ENCODE peak calls at places on chromosomes 4 and X, in nine cellular contexts. H is GM12878, Z is PC-3, A is pancreas, W is kidney epithelial cell, E is IMR-90, C is esophagus muscularis mucosa, Y is neural progenitor cell, U is colonic mucosa. X is an unnamed sample.

GRCh38 chr4:55509272-55509671 is 37.4 kb downstream of the CLOCK start:
- DNase-seq in Z (no peak), H (no peak), A (no peak), E (peak; percentile 27), Y (no peak), W (no peak), U (no peak), C (no peak), X (no peak)

GRCh38 chrX:46294234-46294633 is 251.0 kb downstream of the ZNF674 start:
- DNase-seq in Z (no peak), E (no peak), C (no peak), A (no peak), Y (no peak), W (no peak), U (no peak), H (no peak), X (no peak)

GRCh38 chrX:49177873-49178480 is 6.3 kb downstream of the PLP2 start:
- DNase-seq in U (no peak), Y (no peak), E (no peak), Z (no peak), W (no peak), C (no peak), H (no peak), A (no peak), X (no peak)

GRCh38 chr4:14168919-14169318 is 541.4 kb upstream of the BOD1L1 start:
- DNase-seq in U (peak; percentile 37), H (peak; percentile 53), E (peak; percentile 91), A (no peak), W (peak; percentile 88), Z (peak; percentile 97), Y (no peak), C (no peak), X (peak; percentile 97)

GRCh38 chrX:71659959-71660358 is 7.4 kb upstream of the LOC101059915 start:
- DNase-seq in C (no peak), U (peak; percentile 11), W (no peak), A (no peak), Z (no peak), H (no peak), E (no peak), Y (no peak), X (no peak)

GRCh38 chrX:69616520-69617203 is 749 bp downstream of the EDA start:
- DNase-seq in C (no peak), U (peak; percentile 20), H (no peak), Z (no peak), W (no peak), A (peak; percentile 79), E (no peak), Y (peak; percentile 46), X (no peak)

GRCh38 chrX:112734250-112734649 is 54.5 kb upstream of the LHFPL1 start:
- DNase-seq in A (no peak), Z (no peak), Y (no peak), H (no peak), W (no peak), C (no peak), U (no peak), E (peak; percentile 14), X (no peak)

GRCh38 chr4:8331567-8331955 is 62.0 kb downstream of the HTRA3 start:
- DNase-seq in Y (no peak), A (no peak), Z (no peak), H (no peak), U (no peak), E (no peak), C (no peak), W (no peak), X (no peak)

GRCh38 chr4:47484169-47484568 is 906 bp upstream of the ATP10D start:
- DNase-seq in A (no peak), Y (no peak), U (no peak), H (no peak), C (no peak), Z (no peak), W (no peak), E (no peak), X (peak; percentile 95)

GRCh38 chr4:2650276-2650675 is 105.9 kb downstream of the TNIP2 start:
- DNase-seq in W (no peak), C (no peak), E (no peak), A (no peak), H (no peak), Y (no peak), U (no peak), Z (no peak), X (no peak)

GRCh38 chr4:161208564-161208963 is 955.2 kb downstream of the FSTL5 start:
- DNase-seq in W (no peak), Z (no peak), A (no peak), E (no peak), Y (no peak), C (no peak), U (no peak), H (no peak), X (no peak)

GRCh38 chr4:22237155-22237751 is 278.6 kb downstream of the ADGRA3 start:
- DNase-seq in Y (peak; percentile 76), E (peak; percentile 13), H (no peak), C (no peak), Z (peak; percentile 37), W (no peak), U (peak; percentile 83), A (peak; percentile 58), X (peak; percentile 23)

GRCh38 chrX:115966920-115967319 is 203.6 kb upstream of the AGTR2 start:
- DNase-seq in Z (no peak), E (no peak), Y (peak; percentile 22), H (no peak), C (no peak), A (no peak), U (no peak), W (no peak), X (no peak)

GRCh38 chr4:74223098-74223497 is 65.2 kb downstream of the MTHFD2L start:
- DNase-seq in A (no peak), U (no peak), C (no peak), H (no peak), Z (no peak), Y (no peak), E (no peak), W (no peak), X (no peak)
- TF ChIP-seq CTCF in A (no peak), U (no peak), C (no peak), H (no peak), Z (no peak), Y (no peak), E (no peak), W (no peak), X (no peak)

GRCh38 chrX:53321943-53322497 is 40.6 kb upstream of the IQSEC2 start:
- DNase-seq in H (no peak), U (no peak), Z (no peak), A (no peak), Y (no peak), E (no peak), C (no peak), W (no peak), X (no peak)

GRCh38 chrX:53320543-53321215 is 39.3 kb upstream of the IQSEC2 start:
- DNase-seq in E (no peak), C (no peak), H (no peak), A (peak; percentile 76), U (no peak), Z (no peak), W (no peak), Y (peak; percentile 17), X (no peak)

GRCh38 chrX:53321216-53321942 is 40.0 kb upstream of the IQSEC2 start:
- DNase-seq in C (no peak), Y (peak; percentile 35), H (no peak), U (no peak), W (no peak), A (no peak), E (no peak), Z (no peak), X (no peak)

GRCh38 chrX:53318766-53319353 is 37.5 kb upstream of the IQSEC2 start:
- DNase-seq in Y (no peak), Z (no peak), H (no peak), U (no peak), C (no peak), W (no peak), E (no peak), A (no peak), X (no peak)

DNA sequence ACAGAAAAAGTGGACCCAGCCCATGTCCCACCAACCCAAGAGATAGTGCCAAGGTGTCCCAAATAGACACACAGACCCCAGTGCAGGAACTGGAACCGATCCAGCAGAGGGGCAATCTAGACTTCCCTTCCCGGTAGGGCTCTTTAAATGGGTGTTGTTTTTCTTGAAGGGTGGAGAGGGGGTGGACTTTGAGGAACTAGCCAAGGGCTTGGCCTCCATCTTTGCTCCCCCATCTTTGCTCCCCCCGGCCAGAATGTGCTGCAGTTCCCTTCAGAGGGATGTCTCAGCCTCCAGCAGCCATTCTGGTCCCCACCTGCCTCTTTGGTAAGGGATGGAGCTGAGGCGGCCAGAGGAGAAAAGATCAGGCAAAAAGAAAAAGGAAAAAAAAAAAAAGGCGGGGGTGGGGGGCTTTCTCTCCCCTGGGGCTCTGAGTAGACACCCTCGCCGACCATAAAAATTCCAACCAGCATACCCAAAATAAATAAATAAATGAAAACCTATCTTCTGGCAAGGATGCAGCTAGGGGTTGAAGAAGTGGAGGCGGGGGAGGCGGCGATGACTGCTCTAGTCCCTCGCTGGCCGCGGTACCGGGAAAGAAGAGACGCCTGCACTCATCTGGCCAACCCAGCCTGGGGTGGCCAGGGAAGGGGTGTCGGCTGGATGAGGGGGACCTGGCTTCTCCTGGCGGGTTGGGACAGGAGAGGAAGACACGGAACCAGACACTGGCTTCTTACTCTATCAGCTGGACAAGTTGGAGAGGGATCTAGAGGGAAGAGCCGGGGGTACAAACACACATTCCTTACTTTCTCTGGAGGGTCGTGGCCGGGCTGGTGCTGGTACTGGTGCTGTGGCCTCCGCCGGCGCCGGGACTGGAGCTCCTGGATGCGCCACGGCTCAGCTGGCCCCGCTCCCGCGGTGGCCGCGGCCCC is 38.5 kb upstream of the IQSEC2 start:
- DNase-seq in W (no peak), Y (peak; percentile 24), U (no peak), H (no peak), A (no peak), Z (no peak), C (no peak), E (no peak), X (no peak)
- H3K27me3 ChIP-seq in W (peaks cover 51% of the 10 kb centered on the region), Y (peaks cover 74% of the 10 kb centered on the region), U (peaks cover 46% of the 10 kb centered on the region), H (peaks cover 15% of the 10 kb centered on the region), A (no peaks in the 10 kb centered on the region), Z (peaks cover 17% of the 10 kb centered on the region), C (peaks cover 8% of the 10 kb centered on the region), E (peaks cover 57% of the 10 kb centered on the region), X (peaks cover 23% of the 10 kb centered on the region)

GRCh38 chrX:43899878-43900815 is 17.9 kb upstream of the MAOB start:
- DNase-seq in Y (no peak), Z (no peak), E (no peak), H (no peak), U (no peak), W (no peak), C (no peak), A (no peak), X (no peak)
- TF ChIP-seq CTCF in Y (no peak), Z (no peak), E (no peak), H (no peak), U (no peak), W (no peak), C (no peak), A (no peak), X (no peak)

GRCh38 chrX:26208012-26208411 is 8.0 kb upstream of the MAGEB5 start:
- DNase-seq in U (no peak), Y (no peak), C (no peak), H (no peak), A (no peak), E (no peak), Z (no peak), W (no peak), X (no peak)

DNA sequence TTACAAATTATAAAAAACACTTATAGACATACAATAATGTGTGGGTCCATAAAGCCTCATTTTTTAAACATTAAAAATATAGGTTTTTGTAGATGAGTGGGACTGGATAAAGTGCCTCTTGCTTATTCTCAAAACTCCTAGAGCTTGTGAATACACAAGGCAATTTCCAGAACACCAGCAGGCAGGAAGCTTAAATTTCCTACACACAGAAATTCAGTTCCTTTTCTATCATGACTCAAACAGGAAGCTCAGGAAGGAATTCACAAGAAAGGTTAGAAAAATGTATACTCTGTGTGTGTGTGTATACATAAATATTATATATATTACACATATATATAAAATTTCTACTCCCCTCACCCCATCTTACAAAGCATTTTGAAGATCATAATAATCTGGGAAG is 11.3 kb downstream of the MAGEB6 start:
- DNase-seq in W (no peak), H (no peak), A (no peak), U (no peak), C (no peak), Y (no peak), Z (no peak), E (no peak), X (no peak)
- H3K27me3 ChIP-seq in W (no peaks in the 10 kb centered on the region), H (no peaks in the 10 kb centered on the region), A (no peaks in the 10 kb centered on the region), U (no peaks in the 10 kb centered on the region), C (no peaks in the 10 kb centered on the region), Y (no peaks in the 10 kb centered on the region), Z (no peaks in the 10 kb centered on the region), E (no peaks in the 10 kb centered on the region), X (no peaks in the 10 kb centered on the region)